ENCODE peak calls at places on chromosomes 1 and 21, in seven cellular contexts. A is HCEC 1CT; L is tibial artery; J is activated T-cell treated with anti-CD3 and anti-CD28 coated beads for 1 hour; P is AG20443; Z is activated naive CD4-positive, alpha-beta T cell treated with Interleukin-2 at 50 U/mL for 16 hours; N is astrocyte of the spinal cord. R is an unnamed sample.

GRCh38 chr21:35530726-35531125 is 481.6 kb upstream of the RUNX1 start:
- DNase-seq in L (no peak), A (no peak), N (no peak), J (no peak), Z (no peak), P (no peak), R (no peak)

GRCh38 chr1:1213153-1213918 is 617 bp downstream of the TNFRSF4 start:
- DNase-seq in Z (peak), J (no peak), N (no peak), P (no peak), L (no peak), A (no peak), R (peak)

GRCh38 chr1:5444365-5444890 is 547.8 kb downstream of the NPHP4 start:
- DNase-seq in A (no peak), L (no peak), Z (no peak), P (no peak), N (no peak), J (no peak), R (no peak)

GRCh38 chr1:36831171-36831810 is 203.0 kb downstream of the GRIK3 start:
- DNase-seq in L (no peak), A (no peak), J (no peak), N (no peak), P (no peak), Z (no peak), R (no peak)

GRCh38 chr1:15132961-15133360 is 20.6 kb upstream of the TMEM51 start:
- DNase-seq in Z (no peak), J (no peak), N (no peak), P (no peak), L (no peak), A (no peak), R (no peak)

GRCh38 chr1:177934927-177935326 is 34.9 kb downstream of the SEC16B start:
- DNase-seq in Z (no peak), P (no peak), J (no peak), N (no peak), L (no peak), A (no peak), R (no peak)

GRCh38 chr1:61776091-61776490 is 33.8 kb downstream of the PATJ start:
- DNase-seq in A (no peak), N (no peak), L (no peak), Z (no peak), P (no peak), J (no peak), R (no peak)

GRCh38 chr21:15688809-15689208 is 41.0 kb upstream of the USP25 start:
- DNase-seq in A (peak), Z (no peak), J (no peak), P (no peak), N (no peak), L (no peak), R (no peak)

GRCh38 chr1:147640553-147641165 is 29.7 kb downstream of the ACP6 start:
- DNase-seq in N (peak), L (no peak), J (peak), A (peak), Z (peak), P (peak), R (peak)

GRCh38 chr1:29828526-29829447 is 592.5 kb downstream of the PTPRU start:
- DNase-seq in Z (no peak), J (no peak), N (no peak), L (peak), P (no peak), A (no peak), R (no peak)

GRCh38 chr1:155085504-155086181 is 7.0 kb downstream of the EFNA3 start:
- DNase-seq in J (peak), L (peak), P (peak), N (no peak), A (peak), Z (peak), R (peak)

GRCh38 chr21:25934771-25935224 is 200.0 kb downstream of the GABPA start:
- DNase-seq in N (peak), Z (no peak), L (peak), P (peak), J (no peak), A (peak), R (peak)

GRCh38 chr1:178142806-178143205 is 48.9 kb downstream of the RASAL2 start:
- DNase-seq in J (no peak), N (no peak), Z (no peak), A (no peak), P (no peak), L (no peak), R (no peak)

GRCh38 chr1:203069028-203069804 is 16.6 kb downstream of the MYOG start:
- DNase-seq in J (no peak), P (peak), L (no peak), A (peak), N (no peak), Z (no peak), R (peak)

GRCh38 chr1:46413596-46413985 is 19.5 kb downstream of the FAAH start:
- DNase-seq in Z (peak), P (peak), N (no peak), A (no peak), L (no peak), J (no peak), R (no peak)

GRCh38 chr21:41616063-41616591 is 108.2 kb upstream of the TMPRSS2 start:
- DNase-seq in L (peak), N (peak), J (no peak), P (peak), A (no peak), Z (no peak), R (no peak)

GRCh38 chr21:38388684-38389676 is 109.3 kb downstream of the ERG start:
- DNase-seq in L (no peak), A (no peak), N (no peak), P (no peak), Z (no peak), J (no peak), R (no peak)

GRCh38 chr21:45347712-45348477 is 57.1 kb upstream of the COL18A1 start:
- DNase-seq in A (no peak), L (no peak), Z (no peak), N (no peak), J (no peak), P (peak), R (peak)

GRCh38 chr1:228998179-228998578 is 262.9 kb downstream of the RHOU start:
- DNase-seq in P (no peak), Z (no peak), L (peak), A (no peak), J (no peak), N (no peak), R (no peak)

GRCh38 chr1:70542040-70542439 is 131.0 kb downstream of the CTH start:
- DNase-seq in Z (no peak), A (no peak), L (no peak), N (no peak), P (no peak), J (no peak), R (no peak)

GRCh38 chr1:151537112-151537511 is 3.0 kb upstream of the TUFT1 start:
- DNase-seq in N (peak), J (no peak), Z (no peak), P (peak), L (no peak), A (peak), R (no peak)

GRCh38 chr21:26169061-26169610 is 1.4 kb downstream of the APP start:
- DNase-seq in N (peak), A (peak), Z (peak), P (peak), J (peak), L (peak), R (peak)

R was measured in psoas muscle.